ENCODE peak calls at places on chromosomes 16 and 17, in nine cellular contexts. One of them, this sample, is unnamed.

GRCh38 chr17:34584805-34585416 is 5.5 kb downstream of the TMEM132E start:
- DNase-seq in RCC 7860: no peak
- DNase-seq in putamen: no peak
- DNase-seq in T-helper 17 cell: no peak
- DNase-seq in CD4-positive, alpha-beta memory T cell: no peak
- DNase-seq in activated CD8-positive, alpha-beta memory T cell treated with anti-CD3 and anti-CD28 coated beads, Interleukin-2, amount 10 ng/mL, durations not matched to agents 7 days and 5 days: no peak
- DNase-seq in EL: peak; percentile 20
- DNase-seq in right lobe of liver: no peak
- DNase-seq in neural crest cell: no peak
- DNase-seq in this sample: peak; percentile 39

GRCh38 chr17:50111687-50112655 is 16.8 kb downstream of the PDK2 start:
- DNase-seq in putamen: no peak
- DNase-seq in CD4-positive, alpha-beta memory T cell: no peak
- DNase-seq in neural crest cell: peak; percentile 32
- DNase-seq in right lobe of liver: no peak
- DNase-seq in RCC 7860: no peak
- DNase-seq in T-helper 17 cell: no peak
- DNase-seq in activated CD8-positive, alpha-beta memory T cell treated with anti-CD3 and anti-CD28 coated beads, Interleukin-2, amount 10 ng/mL, durations not matched to agents 7 days and 5 days: no peak
- DNase-seq in EL: no peak
- DNase-seq in this sample: no peak

GRCh38 chr17:29682054-29682453 is 59.3 kb upstream of the CORO6 start:
- DNase-seq in neural crest cell: no peak
- DNase-seq in activated CD8-positive, alpha-beta memory T cell treated with anti-CD3 and anti-CD28 coated beads, Interleukin-2, amount 10 ng/mL, durations not matched to agents 7 days and 5 days: no peak
- DNase-seq in T-helper 17 cell: no peak
- DNase-seq in RCC 7860: no peak
- DNase-seq in right lobe of liver: no peak
- DNase-seq in CD4-positive, alpha-beta memory T cell: no peak
- DNase-seq in putamen: no peak
- DNase-seq in EL: no peak
- DNase-seq in this sample: no peak

GRCh38 chr17:2405247-2405926 is 4.5 kb upstream of the MNT start:
- DNase-seq in RCC 7860: peak; percentile 66
- DNase-seq in putamen: no peak
- DNase-seq in CD4-positive, alpha-beta memory T cell: no peak
- DNase-seq in neural crest cell: no peak
- DNase-seq in right lobe of liver: peak; percentile 39
- DNase-seq in activated CD8-positive, alpha-beta memory T cell treated with anti-CD3 and anti-CD28 coated beads, Interleukin-2, amount 10 ng/mL, durations not matched to agents 7 days and 5 days: no peak
- DNase-seq in T-helper 17 cell: no peak
- DNase-seq in EL: peak; percentile 91
- DNase-seq in this sample: peak; percentile 83

GRCh38 chr17:69423450-69423849 is 9.0 kb downstream of the MAP2K6 start:
- DNase-seq in RCC 7860: no peak
- DNase-seq in CD4-positive, alpha-beta memory T cell: no peak
- DNase-seq in EL: no peak
- DNase-seq in activated CD8-positive, alpha-beta memory T cell treated with anti-CD3 and anti-CD28 coated beads, Interleukin-2, amount 10 ng/mL, durations not matched to agents 7 days and 5 days: peak; percentile 53
- DNase-seq in putamen: no peak
- DNase-seq in neural crest cell: no peak
- DNase-seq in right lobe of liver: no peak
- DNase-seq in T-helper 17 cell: no peak
- DNase-seq in this sample: no peak

GRCh38 chr16:2675714-2676113 is 6.6 kb upstream of the KCTD5 start:
- DNase-seq in putamen: no peak
- DNase-seq in T-helper 17 cell: no peak
- DNase-seq in RCC 7860: no peak
- DNase-seq in CD4-positive, alpha-beta memory T cell: no peak
- DNase-seq in neural crest cell: no peak
- DNase-seq in right lobe of liver: no peak
- DNase-seq in EL: peak; percentile 10
- DNase-seq in activated CD8-positive, alpha-beta memory T cell treated with anti-CD3 and anti-CD28 coated beads, Interleukin-2, amount 10 ng/mL, durations not matched to agents 7 days and 5 days: no peak
- DNase-seq in this sample: no peak

GRCh38 chr16:76204249-76204648 is 73.0 kb upstream of the CNTNAP4 start:
- DNase-seq in neural crest cell: no peak
- DNase-seq in right lobe of liver: no peak
- DNase-seq in T-helper 17 cell: no peak
- DNase-seq in CD4-positive, alpha-beta memory T cell: no peak
- DNase-seq in RCC 7860: no peak
- DNase-seq in activated CD8-positive, alpha-beta memory T cell treated with anti-CD3 and anti-CD28 coated beads, Interleukin-2, amount 10 ng/mL, durations not matched to agents 7 days and 5 days: no peak
- DNase-seq in EL: no peak
- DNase-seq in putamen: no peak
- DNase-seq in this sample: no peak

GRCh38 chr16:3461120-3461519 is 17.6 kb downstream of the NAA60 start:
- DNase-seq in EL: no peak
- DNase-seq in neural crest cell: no peak
- DNase-seq in activated CD8-positive, alpha-beta memory T cell treated with anti-CD3 and anti-CD28 coated beads, Interleukin-2, amount 10 ng/mL, durations not matched to agents 7 days and 5 days: peak; percentile 63
- DNase-seq in putamen: no peak
- DNase-seq in T-helper 17 cell: no peak
- DNase-seq in RCC 7860: no peak
- DNase-seq in right lobe of liver: no peak
- DNase-seq in CD4-positive, alpha-beta memory T cell: no peak
- DNase-seq in this sample: no peak

GRCh38 chr17:17346428-17347233 is 43.5 kb downstream of the NT5M start:
- DNase-seq in RCC 7860: no peak
- DNase-seq in right lobe of liver: peak; percentile 49
- DNase-seq in putamen: no peak
- DNase-seq in activated CD8-positive, alpha-beta memory T cell treated with anti-CD3 and anti-CD28 coated beads, Interleukin-2, amount 10 ng/mL, durations not matched to agents 7 days and 5 days: no peak
- DNase-seq in EL: no peak
- DNase-seq in CD4-positive, alpha-beta memory T cell: no peak
- DNase-seq in neural crest cell: no peak
- DNase-seq in T-helper 17 cell: no peak
- DNase-seq in this sample: no peak

GRCh38 chr17:40310882-40311391 is 2.0 kb downstream of the RARA start:
- DNase-seq in EL: no peak
- DNase-seq in neural crest cell: no peak
- DNase-seq in activated CD8-positive, alpha-beta memory T cell treated with anti-CD3 and anti-CD28 coated beads, Interleukin-2, amount 10 ng/mL, durations not matched to agents 7 days and 5 days: no peak
- DNase-seq in T-helper 17 cell: no peak
- DNase-seq in right lobe of liver: peak; percentile 41
- DNase-seq in RCC 7860: no peak
- DNase-seq in putamen: no peak
- DNase-seq in CD4-positive, alpha-beta memory T cell: no peak
- DNase-seq in this sample: peak; percentile 45

GRCh38 chr17:74297941-74298340 is 23.9 kb downstream of the DNAI2 start:
- DNase-seq in putamen: no peak
- DNase-seq in right lobe of liver: no peak
- DNase-seq in activated CD8-positive, alpha-beta memory T cell treated with anti-CD3 and anti-CD28 coated beads, Interleukin-2, amount 10 ng/mL, durations not matched to agents 7 days and 5 days: peak; percentile 49
- DNase-seq in T-helper 17 cell: no peak
- DNase-seq in neural crest cell: no peak
- DNase-seq in EL: no peak
- DNase-seq in RCC 7860: peak; percentile 20
- DNase-seq in CD4-positive, alpha-beta memory T cell: no peak
- DNase-seq in this sample: no peak

GRCh38 chr16:85302018-85302847 is 190.0 kb upstream of the CIBAR2 start:
- DNase-seq in neural crest cell: no peak
- DNase-seq in CD4-positive, alpha-beta memory T cell: no peak
- DNase-seq in putamen: no peak
- DNase-seq in RCC 7860: peak; percentile 20
- DNase-seq in T-helper 17 cell: no peak
- DNase-seq in EL: peak; percentile 22
- DNase-seq in right lobe of liver: no peak
- DNase-seq in activated CD8-positive, alpha-beta memory T cell treated with anti-CD3 and anti-CD28 coated beads, Interleukin-2, amount 10 ng/mL, durations not matched to agents 7 days and 5 days: no peak
- DNase-seq in this sample: no peak

GRCh38 chr16:57357330-57358151 is 1.0 kb upstream of the CCL22 start:
- DNase-seq in RCC 7860: no peak
- DNase-seq in EL: no peak
- DNase-seq in T-helper 17 cell: no peak
- DNase-seq in CD4-positive, alpha-beta memory T cell: no peak
- DNase-seq in neural crest cell: no peak
- DNase-seq in right lobe of liver: no peak
- DNase-seq in putamen: no peak
- DNase-seq in activated CD8-positive, alpha-beta memory T cell treated with anti-CD3 and anti-CD28 coated beads, Interleukin-2, amount 10 ng/mL, durations not matched to agents 7 days and 5 days: no peak
- DNase-seq in this sample: no peak

GRCh38 chr16:30775131-30775380 is 11.9 kb downstream of the ZNF629 start:
- DNase-seq in T-helper 17 cell: no peak
- DNase-seq in activated CD8-positive, alpha-beta memory T cell treated with anti-CD3 and anti-CD28 coated beads, Interleukin-2, amount 10 ng/mL, durations not matched to agents 7 days and 5 days: no peak
- DNase-seq in EL: no peak
- DNase-seq in RCC 7860: no peak
- DNase-seq in right lobe of liver: no peak
- DNase-seq in neural crest cell: no peak
- DNase-seq in CD4-positive, alpha-beta memory T cell: no peak
- DNase-seq in putamen: no peak
- DNase-seq in this sample: no peak

GRCh38 chr17:74116087-74116717 is 87.3 kb upstream of the RPL38 start:
- DNase-seq in T-helper 17 cell: no peak
- DNase-seq in putamen: no peak
- DNase-seq in CD4-positive, alpha-beta memory T cell: no peak
- DNase-seq in EL: no peak
- DNase-seq in right lobe of liver: no peak
- DNase-seq in neural crest cell: no peak
- DNase-seq in activated CD8-positive, alpha-beta memory T cell treated with anti-CD3 and anti-CD28 coated beads, Interleukin-2, amount 10 ng/mL, durations not matched to agents 7 days and 5 days: no peak
- DNase-seq in RCC 7860: no peak
- DNase-seq in this sample: no peak

This sample was measured in PC-9.